ENCODE peak calls at places on chromosomes 16 and 17, in eight cellular contexts. R is heart right ventricle, P is IMR-90, X is type B pancreatic cell, L is body of pancreas, S is GM12865, M is neural crest cell, N is BE2C. E is an unnamed sample.

GRCh38 chr16:29306953-29307597 is 99.4 kb downstream of the NPIPB11 start:
- DNase-seq in M (no peak), S (no peak), P (peak; percentile 64), X (no peak), R (no peak), L (no peak), N (no peak), E (no peak)

GRCh38 chr16:77298638-77299360 is 99.6 kb downstream of the SYCE1L start:
- DNase-seq in L (no peak), P (peak; percentile 88), M (no peak), N (no peak), S (no peak), X (no peak), R (no peak), E (no peak)

GRCh38 chr17:82015311-82015971 is 7.2 kb downstream of the CENPX start:
- DNase-seq in N (no peak), R (no peak), M (no peak), L (no peak), X (no peak), S (no peak), P (no peak), E (no peak)

GRCh38 chr17:1562178-1562643 is 381 bp downstream of the PITPNA start:
- DNase-seq in N (no peak), M (peak; percentile 33), P (no peak), S (no peak), X (no peak), L (peak; percentile 56), R (peak; percentile 52), E (no peak)

GRCh38 chr16:12436201-12436657 is 367.5 kb downstream of the CPPED1 start:
- DNase-seq in R (no peak), X (no peak), S (no peak), L (no peak), P (no peak), N (no peak), M (no peak), E (peak; percentile 25)

GRCh38 chr17:66717680-66718079 is 117.2 kb upstream of the CACNG5 start:
- DNase-seq in N (peak; percentile 45), L (peak; percentile 76), S (peak; percentile 88), P (peak; percentile 12), X (no peak), M (no peak), R (no peak), E (no peak)

GRCh38 chr17:68456529-68457167 is 648 bp downstream of the WIPI1 start:
- DNase-seq in R (peak; percentile 78), S (peak; percentile 37), N (peak; percentile 62), L (peak; percentile 69), M (peak; percentile 53), P (peak; percentile 90), X (no peak), E (peak; percentile 64)

GRCh38 chr17:50845260-50846147 is 10.1 kb downstream of the WFIKKN2 start:
- DNase-seq in L (no peak), P (peak; percentile 60), M (no peak), N (no peak), R (peak; percentile 61), X (peak; percentile 55), S (no peak), E (no peak)

GRCh38 chr16:29992371-29992967 is 2.9 kb downstream of the HIRIP3 start:
- DNase-seq in P (peak; percentile 63), L (no peak), M (no peak), X (no peak), S (no peak), R (no peak), N (no peak), E (no peak)

GRCh38 chr16:69796285-69797118 is 34.4 kb downstream of the WWP2 start:
- DNase-seq in X (no peak), M (peak; percentile 40), L (peak; percentile 27), N (peak; percentile 57), S (peak; percentile 77), R (peak; percentile 40), P (peak; percentile 77), E (peak; percentile 36)

GRCh38 chr16:84150926-84151325 is 5.8 kb downstream of the DNAAF1 start:
- DNase-seq in R (no peak), M (no peak), L (no peak), P (no peak), N (no peak), X (no peak), S (no peak), E (no peak)

GRCh38 chr17:76684756-76685155 is 26.0 kb downstream of the MXRA7 start:
- DNase-seq in R (no peak), P (no peak), L (no peak), M (no peak), N (no peak), X (no peak), S (no peak), E (no peak)

GRCh38 chr17:76682306-76682705 is 28.5 kb downstream of the MXRA7 start:
- DNase-seq in N (no peak), M (no peak), P (no peak), S (no peak), R (peak; percentile 58), L (no peak), X (no peak), E (no peak)

GRCh38 chr17:76683921-76684745 is 26.6 kb downstream of the MXRA7 start:
- DNase-seq in L (no peak), R (no peak), N (no peak), M (no peak), X (no peak), P (no peak), S (no peak), E (no peak)

GRCh38 chr17:76681222-76682137 is 29.3 kb downstream of the MXRA7 start:
- DNase-seq in N (peak; percentile 90), X (no peak), R (peak; percentile 73), M (peak; percentile 86), P (peak; percentile 63), S (peak; percentile 76), L (peak; percentile 66), E (peak; percentile 83)

DNA sequence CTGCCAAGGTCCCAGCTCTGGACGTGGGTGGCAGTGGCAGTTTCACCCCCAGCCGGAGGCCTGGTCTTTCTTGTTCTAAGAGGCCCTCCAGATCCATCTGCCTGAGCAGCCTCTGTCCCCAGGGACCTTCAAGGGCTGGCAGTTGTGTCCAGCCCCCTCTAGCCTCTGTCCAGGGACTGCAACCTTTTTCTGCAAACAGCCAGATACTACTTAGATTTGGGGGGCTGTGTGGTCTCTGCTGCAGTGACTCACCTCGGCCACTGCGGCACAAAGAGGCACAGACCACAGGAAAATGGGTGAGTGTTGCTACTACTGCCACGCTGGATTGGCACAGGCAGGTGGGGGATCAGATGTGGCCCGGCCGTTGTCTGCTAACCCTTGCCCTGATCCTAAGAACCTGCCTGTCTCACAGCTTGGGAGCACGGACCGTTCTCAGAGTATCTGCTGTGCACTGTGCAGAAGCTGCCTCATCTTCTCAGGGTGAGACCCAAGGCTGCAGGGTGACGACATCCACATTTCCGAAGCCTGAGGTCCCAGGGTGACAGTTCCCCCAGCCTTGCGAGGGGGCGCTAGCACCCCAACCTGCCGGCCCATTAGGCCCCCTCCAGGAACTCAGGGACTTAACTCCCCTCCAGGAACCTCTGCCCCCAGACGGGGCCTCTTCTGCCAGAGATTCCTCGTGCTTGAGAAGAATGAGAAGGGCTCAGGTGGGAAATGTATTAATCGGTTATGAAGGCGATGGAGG is 27.6 kb downstream of the MXRA7 start:
- DNase-seq in L (no peak), N (peak; percentile 81), P (no peak), S (no peak), X (no peak), M (no peak), R (no peak), E (no peak)
- TF ChIP-seq CTCF in L (no peak), N (peak; percentile 41), P (peak; percentile 26), S (peak; percentile 6), X (peak; percentile 34), M (no peak), R (peak; percentile 12), E (peak; percentile 17)

DNA sequence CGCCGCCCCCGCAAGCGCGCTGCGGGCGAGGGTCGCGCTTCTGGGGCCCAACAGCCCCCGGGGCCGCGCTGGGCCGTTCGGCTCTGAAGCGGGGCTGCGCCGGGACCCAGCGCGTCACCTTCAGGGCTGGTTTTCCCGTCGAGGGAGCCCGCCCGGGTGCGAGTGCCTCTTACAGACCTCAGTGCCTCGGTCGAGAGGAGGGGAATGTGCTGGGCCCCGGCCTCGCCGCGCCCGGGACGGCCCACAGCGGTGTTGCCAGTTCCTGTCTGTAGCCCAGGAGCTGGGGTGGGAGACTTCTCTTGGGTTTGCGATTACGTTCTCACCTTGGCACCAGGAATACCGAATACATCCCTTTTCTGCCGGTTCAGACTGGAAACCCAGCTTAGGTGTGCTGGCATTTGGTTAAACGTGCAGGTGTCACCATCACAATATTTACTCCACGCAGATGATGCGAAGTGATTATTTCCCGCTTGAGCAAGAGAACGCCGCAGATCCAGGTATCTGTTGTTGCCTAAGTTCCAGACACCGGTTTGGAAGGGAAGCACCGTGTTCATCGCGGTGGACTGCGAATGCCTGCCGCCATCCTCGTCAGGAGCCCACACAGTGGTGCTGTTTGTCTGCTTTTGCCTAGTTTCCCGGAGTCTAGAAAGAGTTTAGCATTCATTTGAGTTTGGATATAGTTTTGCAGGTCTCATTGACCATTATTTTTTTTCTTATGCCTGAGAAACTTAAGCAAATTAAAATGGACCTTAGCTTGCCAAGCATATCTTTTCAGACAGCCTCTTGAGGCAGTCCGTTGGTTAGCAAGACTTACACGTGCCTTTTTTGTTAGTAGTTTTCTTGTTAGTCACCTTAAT is 915 bp downstream of the MAP1LC3B start:
- DNase-seq in R (no peak), L (peak; percentile 58), S (peak; percentile 40), N (peak; percentile 58), P (peak; percentile 47), X (no peak), M (peak; percentile 29), E (peak; percentile 61)
- TF ChIP-seq CTCF in R (peak; percentile 62), L (no peak), S (peak; percentile 12), N (peak; percentile 47), P (peak; percentile 49), X (peak; percentile 46), M (no peak), E (no peak)

DNA sequence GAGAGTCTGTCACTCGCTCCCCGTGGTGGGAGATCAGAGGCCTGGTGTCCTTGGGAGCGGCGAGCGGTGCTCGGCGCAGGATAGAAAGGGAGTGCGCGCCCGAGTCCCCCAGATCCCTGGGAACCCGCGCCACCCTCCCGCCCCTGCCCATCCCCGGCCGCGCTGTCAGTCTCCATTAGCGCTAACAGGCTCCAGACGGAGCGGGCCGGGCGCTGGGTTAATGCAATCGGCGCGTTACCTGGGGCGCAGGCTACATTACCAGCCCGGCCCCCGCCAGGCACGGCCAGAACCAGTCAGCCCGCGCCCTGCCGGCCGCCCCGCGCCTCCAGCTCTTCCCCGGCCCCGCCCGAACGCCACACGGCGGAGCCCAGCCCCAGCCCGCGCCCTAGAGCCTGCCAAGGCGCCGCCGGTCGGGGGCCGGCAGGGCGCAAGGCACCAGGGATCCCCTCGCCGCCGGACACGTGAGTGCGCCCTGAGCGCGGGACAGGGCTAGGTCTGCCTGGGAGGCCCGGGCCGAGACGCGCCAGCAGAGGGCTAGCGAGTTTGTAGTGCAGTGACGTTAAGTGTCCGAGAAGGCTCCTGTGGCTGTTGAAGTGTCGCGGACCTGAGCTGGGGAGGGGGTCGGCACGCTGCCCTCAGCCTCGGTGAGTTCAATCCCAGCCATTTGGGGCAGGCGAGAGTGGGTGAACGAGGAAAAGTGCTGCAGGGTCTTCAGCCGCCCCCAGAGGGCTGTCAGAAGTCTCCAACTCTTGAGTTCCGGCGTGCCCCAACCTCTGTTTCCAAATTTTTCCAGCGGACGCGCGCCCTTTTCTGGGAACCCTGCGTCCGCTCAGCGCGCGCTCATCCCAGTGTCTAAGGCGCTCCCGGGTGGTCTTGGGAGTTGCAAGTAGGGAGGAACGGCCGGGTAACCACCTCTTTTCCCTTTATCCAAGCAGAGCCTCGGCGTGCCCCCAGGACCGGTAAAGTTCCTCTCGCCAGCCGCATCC is at the start of gene SLC6A2:
- DNase-seq in P (no peak), N (peak; percentile 97), R (no peak), X (no peak), S (no peak), L (no peak), M (peak; percentile 18), E (peak; percentile 67)
- TF ChIP-seq CTCF in P (no peak), N (peak; percentile 43), R (peak; percentile 33), X (peak; percentile 44), S (no peak), L (no peak), M (no peak), E (peak; percentile 28)

GRCh38 chr17:396788-397187 is 44.2 kb upstream of the RPH3AL start:
- DNase-seq in M (no peak), S (no peak), N (no peak), L (no peak), R (no peak), P (no peak), X (no peak), E (no peak)
- TF ChIP-seq CTCF in M (no peak), S (no peak), N (no peak), L (no peak), R (no peak), P (no peak), X (no peak), E (no peak)

E was measured in nephron progenitor cell.